ENCODE peak calls at places on chromosome 21, in seven cellular contexts. Q is dorsolateral prefrontal cortex, L is IMR-90, R is testis, T is tibial artery, A is AG10803, F is glutamatergic neuron. H is an unnamed sample.
A peak's percentile ranks its signal among the peaks of the same experiment; 100 is the strongest.

GRCh38 chr21:28936721-28937120 is 56.0 kb downstream of the LTN1 start:
- DNase-seq in A (no peak), L (no peak), Q (no peak), F (no peak), R (no peak), T (no peak), H (no peak)

GRCh38 chr21:45074818-45075605 is 632 bp downstream of the ADARB1 start:
- DNase-seq in T (no peak), F (peak; percentile 45), A (peak; percentile 18), R (peak; percentile 23), Q (no peak), L (no peak), H (no peak)

GRCh38 chr21:26965567-26966359 is 1.1 kb downstream of the ADAMTS5 start:
- DNase-seq in L (peak; percentile 12), T (peak; percentile 71), R (peak; percentile 63), F (peak; percentile 87), Q (peak; percentile 24), A (peak; percentile 70), H (peak; percentile 40)

GRCh38 chr21:26469789-26470188 is 103.3 kb downstream of the CYYR1 start:
- DNase-seq in L (peak; percentile 50), F (no peak), T (no peak), R (peak; percentile 41), A (peak; percentile 94), Q (no peak), H (no peak)

GRCh38 chr21:32371913-32372314 is 20.9 kb downstream of the URB1 start:
- DNase-seq in T (no peak), L (peak; percentile 83), R (peak; percentile 40), A (peak; percentile 89), Q (no peak), F (no peak), H (no peak)

GRCh38 chr21:29104239-29104708 is 26.2 kb upstream of the MAP3K7CL start:
- DNase-seq in T (no peak), F (no peak), L (peak; percentile 30), A (no peak), Q (no peak), R (no peak), H (no peak)

GRCh38 chr21:35198004-35198403 is 148.9 kb upstream of the RUNX1 start:
- DNase-seq in L (peak; percentile 96), A (peak; percentile 95), R (no peak), Q (no peak), T (no peak), F (no peak), H (no peak)

GRCh38 chr21:14120091-14120734 is 90.5 kb downstream of the LIPI start:
- DNase-seq in R (peak; percentile 48), Q (peak; percentile 54), T (no peak), L (peak; percentile 8), A (peak; percentile 12), F (peak; percentile 88), H (no peak)

GRCh38 chr21:29334717-29335428 is 36.2 kb downstream of the BACH1 start:
- DNase-seq in F (no peak), A (peak; percentile 59), T (no peak), Q (no peak), R (no peak), L (peak; percentile 78), H (no peak)

GRCh38 chr21:31447477-31447876 is 103.4 kb upstream of the TIAM1 start:
- DNase-seq in T (no peak), Q (no peak), L (peak; percentile 36), F (no peak), R (peak; percentile 52), A (peak; percentile 2), H (no peak)

GRCh38 chr21:41065539-41065938 is 102.4 kb upstream of the BACE2 start:
- DNase-seq in R (no peak), T (no peak), Q (no peak), L (no peak), F (no peak), A (peak; percentile 58), H (no peak)

GRCh38 chr21:41071410-41071809 is 96.5 kb upstream of the BACE2 start:
- DNase-seq in A (no peak), T (no peak), F (peak; percentile 59), L (no peak), R (peak; percentile 45), Q (no peak), H (no peak)

GRCh38 chr21:41068411-41069304 is 99.3 kb upstream of the BACE2 start:
- DNase-seq in L (peak; percentile 23), T (peak; percentile 78), Q (peak; percentile 82), F (peak; percentile 93), R (peak; percentile 93), A (peak; percentile 58), H (peak; percentile 75)

GRCh38 chr21:41066086-41066938 is 101.6 kb upstream of the BACE2 start:
- DNase-seq in F (no peak), Q (no peak), T (no peak), L (no peak), A (no peak), R (no peak), H (no peak)

DNA sequence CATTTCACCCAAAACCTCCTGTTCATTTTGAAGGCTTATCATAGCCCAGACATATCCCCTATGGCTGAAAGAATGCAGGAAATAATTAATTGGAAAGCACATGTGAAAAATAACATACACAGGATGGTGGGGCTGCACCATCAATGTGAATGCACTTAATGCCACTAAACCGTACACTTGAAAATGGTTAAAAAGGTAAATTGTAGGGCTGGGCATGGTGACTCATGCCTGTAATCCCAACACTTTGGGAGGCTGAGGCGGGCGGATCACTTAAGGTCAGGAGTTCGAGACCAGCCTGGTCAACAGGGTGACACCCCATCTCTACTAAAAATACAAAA is 98.7 kb upstream of the BACE2 start:
- DNase-seq in T (no peak), A (no peak), Q (no peak), F (no peak), R (no peak), L (no peak), H (no peak)
- TF ChIP-seq CTCF in T (no peak), A (no peak), Q (peak; percentile 8), F (peak; percentile 45), R (peak; percentile 2), L (no peak), H (peak; percentile 5)

GRCh38 chr21:43269461-43269860 is 100.7 kb downstream of the CRYAA start:
- DNase-seq in L (no peak), Q (no peak), T (no peak), A (no peak), F (no peak), R (no peak), H (no peak)
- TF ChIP-seq CTCF in L (peak; percentile 7), Q (no peak), T (no peak), A (peak; percentile 1), F (no peak), R (no peak), H (no peak)

GRCh38 chr21:38171723-38172344 is 85.0 kb upstream of the KCNJ15 start:
- DNase-seq in Q (no peak), A (peak; percentile 67), F (peak; percentile 37), L (peak; percentile 45), R (no peak), T (no peak), H (no peak)
- TF ChIP-seq CTCF in Q (no peak), A (peak; percentile 25), F (no peak), L (peak; percentile 11), R (no peak), T (no peak), H (no peak)

GRCh38 chr21:39182016-39182415 is 1.2 kb downstream of the PSMG1 start:
- DNase-seq in A (no peak), Q (no peak), L (no peak), T (no peak), R (no peak), F (no peak), H (no peak)

GRCh38 chr21:39182484-39183271 is 573 bp downstream of the PSMG1 start:
- DNase-seq in R (peak; percentile 41), L (no peak), Q (no peak), T (peak; percentile 71), F (no peak), A (peak; percentile 23), H (no peak)

GRCh38 chr21:39181205-39181818 is 1.9 kb downstream of the PSMG1 start:
- DNase-seq in Q (no peak), R (no peak), A (peak; percentile 32), L (no peak), T (no peak), F (no peak), H (no peak)

GRCh38 chr21:39183272-39184049 is at the start of gene PSMG1:
- DNase-seq in Q (peak; percentile 79), T (peak; percentile 97), A (peak; percentile 94), R (peak; percentile 96), L (peak; percentile 90), F (peak; percentile 97), H (peak; percentile 93)

DNA sequence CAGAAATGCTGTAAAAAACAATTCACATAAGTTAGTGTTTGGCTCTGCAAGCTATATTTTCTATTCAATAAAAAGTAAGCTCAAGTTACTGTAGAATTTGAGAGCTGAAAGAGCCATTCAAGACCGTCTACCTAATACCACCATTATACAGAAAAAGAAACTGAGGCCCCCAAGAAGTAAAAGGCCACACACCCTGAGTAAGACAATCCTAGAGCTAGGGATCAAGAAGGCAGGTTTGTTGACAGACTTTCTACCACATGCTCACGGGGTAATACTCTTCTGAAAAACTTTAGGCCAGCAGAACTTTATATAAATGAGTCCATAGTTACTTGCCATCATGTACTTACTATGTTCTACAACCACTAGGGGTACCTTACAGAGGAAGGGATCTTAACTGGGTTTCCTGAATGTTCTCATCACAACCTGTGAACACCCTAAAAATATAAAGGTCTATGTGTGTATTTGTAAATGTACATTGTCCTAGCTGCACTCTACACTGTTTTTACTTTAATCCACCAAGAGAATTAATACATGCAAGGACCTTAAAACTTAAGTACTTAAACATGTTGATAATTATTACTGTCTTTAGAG is 2.7 kb downstream of the PSMG1 start:
- DNase-seq in R (no peak), T (no peak), L (no peak), Q (no peak), F (no peak), A (peak; percentile 12), H (no peak)
- TF ChIP-seq CTCF in R (no peak), T (no peak), L (peak; percentile 9), Q (no peak), F (peak; percentile 25), A (peak; percentile 45), H (no peak)

DNA sequence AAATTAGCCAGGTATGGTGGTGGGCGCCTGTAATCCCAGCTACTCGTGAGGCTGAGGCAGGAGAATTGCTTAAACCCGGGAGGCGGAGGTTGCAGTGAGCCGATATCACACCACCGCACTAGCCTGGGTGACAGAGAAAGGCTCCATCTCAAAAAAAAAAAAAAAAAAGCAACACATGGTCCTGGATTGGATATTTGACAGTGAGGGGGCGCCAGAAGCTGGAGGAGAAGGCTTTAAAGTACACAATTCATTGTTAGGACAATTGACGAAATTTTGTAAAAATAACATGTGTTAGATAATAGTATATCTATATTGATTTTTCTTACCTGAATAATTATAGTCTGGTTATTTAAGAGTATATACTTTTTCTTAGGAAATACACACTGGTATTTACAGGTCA is 50.2 kb upstream of the USP25 start:
- DNase-seq in R (no peak), L (no peak), T (no peak), A (no peak), Q (no peak), F (no peak), H (no peak)
- TF ChIP-seq CTCF in R (no peak), L (no peak), T (no peak), A (no peak), Q (no peak), F (no peak), H (no peak)

GRCh38 chr21:21750124-21750825 is 752.1 kb downstream of the NCAM2 start:
- DNase-seq in F (no peak), A (no peak), L (no peak), Q (no peak), R (no peak), T (no peak), H (no peak)

DNA sequence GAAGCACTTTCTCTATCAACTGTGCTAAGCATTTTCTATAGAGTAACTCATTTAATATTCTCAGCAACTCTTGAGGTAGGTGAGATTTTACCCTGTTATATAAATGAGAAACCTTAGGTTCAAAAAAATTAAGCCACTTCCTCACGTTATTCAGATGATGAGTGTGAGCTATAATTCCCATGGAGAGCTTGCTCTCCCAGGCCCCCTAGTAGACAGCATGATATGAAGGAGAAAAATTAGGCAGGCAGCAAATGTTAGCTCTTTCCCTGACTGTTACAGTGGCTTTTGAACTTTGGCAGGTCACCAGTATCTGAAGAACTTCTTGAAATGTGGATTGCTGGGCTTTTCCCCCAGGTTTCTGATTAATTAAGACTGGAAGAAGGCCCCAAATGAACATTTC is 753.1 kb downstream of the NCAM2 start:
- DNase-seq in A (no peak), R (no peak), Q (no peak), L (no peak), T (no peak), F (no peak), H (no peak)
- TF ChIP-seq CTCF in A (no peak), R (no peak), Q (no peak), L (no peak), T (no peak), F (no peak), H (no peak)